ENCODE peak calls at places on chromosome 4, in four cellular contexts. One of them, this sample, is unnamed. For H3K27me3 and H3K36me3, the result is how much of the 10 kb centered on the place peaks cover.

GRCh38 chr4:139595989-139596679 is 40.1 kb upstream of the SETD7 start:
- DNase-seq in A673: peak
- DNase-seq in suprapubic skin: peak
- DNase-seq in neuronal stem cell: no peak
- DNase-seq in this sample: no peak

GRCh38 chr4:26687728-26688127 is 103.8 kb downstream of the TBC1D19 start:
- DNase-seq in suprapubic skin: no peak
- DNase-seq in neuronal stem cell: no peak
- DNase-seq in A673: no peak
- DNase-seq in this sample: no peak

GRCh38 chr4:19187104-19187503 is 1064.6 kb upstream of the SLIT2 start:
- DNase-seq in A673: no peak
- DNase-seq in neuronal stem cell: no peak
- DNase-seq in suprapubic skin: no peak
- DNase-seq in this sample: no peak

GRCh38 chr4:71186566-71187398 is 152.0 kb upstream of the SLC4A4 start:
- DNase-seq in A673: peak
- DNase-seq in suprapubic skin: no peak
- DNase-seq in neuronal stem cell: peak
- DNase-seq in this sample: peak

GRCh38 chr4:84874619-84875018 is 91.9 kb downstream of the WDFY3 start:
- DNase-seq in neuronal stem cell: no peak
- DNase-seq in suprapubic skin: no peak
- DNase-seq in A673: no peak
- DNase-seq in this sample: no peak

GRCh38 chr4:24598025-24598424 is 13.7 kb upstream of the DHX15 start:
- DNase-seq in suprapubic skin: no peak
- DNase-seq in neuronal stem cell: no peak
- DNase-seq in A673: no peak
- DNase-seq in this sample: no peak

GRCh38 chr4:142886566-142886965 is 40.5 kb upstream of the INPP4B start:
- DNase-seq in neuronal stem cell: no peak
- DNase-seq in A673: no peak
- DNase-seq in suprapubic skin: no peak
- DNase-seq in this sample: no peak

GRCh38 chr4:184280104-184280503 is 62.4 kb upstream of the ENPP6 start:
- DNase-seq in suprapubic skin: no peak
- DNase-seq in A673: no peak
- DNase-seq in neuronal stem cell: no peak
- DNase-seq in this sample: no peak

GRCh38 chr4:5751918-5752802 is 41.2 kb downstream of the EVC start:
- DNase-seq in suprapubic skin: no peak
- DNase-seq in A673: peak
- DNase-seq in neuronal stem cell: peak
- DNase-seq in this sample: peak

GRCh38 chr4:123777297-123777859 is 380.8 kb downstream of the SPRY1 start:
- DNase-seq in A673: no peak
- DNase-seq in suprapubic skin: no peak
- DNase-seq in neuronal stem cell: no peak
- DNase-seq in this sample: no peak

GRCh38 chr4:98518555-98519267 is 139.7 kb downstream of the TSPAN5 start:
- DNase-seq in A673: no peak
- DNase-seq in suprapubic skin: no peak
- DNase-seq in neuronal stem cell: no peak
- DNase-seq in this sample: no peak

GRCh38 chr4:182202650-182203049 is 40.6 kb upstream of the TENM3 start:
- DNase-seq in suprapubic skin: no peak
- DNase-seq in neuronal stem cell: no peak
- DNase-seq in A673: no peak
- DNase-seq in this sample: no peak

GRCh38 chr4:172143605-172144314 is 330.6 kb downstream of the GALNTL6 start:
- DNase-seq in neuronal stem cell: no peak
- DNase-seq in suprapubic skin: no peak
- DNase-seq in A673: no peak
- DNase-seq in this sample: no peak

DNA sequence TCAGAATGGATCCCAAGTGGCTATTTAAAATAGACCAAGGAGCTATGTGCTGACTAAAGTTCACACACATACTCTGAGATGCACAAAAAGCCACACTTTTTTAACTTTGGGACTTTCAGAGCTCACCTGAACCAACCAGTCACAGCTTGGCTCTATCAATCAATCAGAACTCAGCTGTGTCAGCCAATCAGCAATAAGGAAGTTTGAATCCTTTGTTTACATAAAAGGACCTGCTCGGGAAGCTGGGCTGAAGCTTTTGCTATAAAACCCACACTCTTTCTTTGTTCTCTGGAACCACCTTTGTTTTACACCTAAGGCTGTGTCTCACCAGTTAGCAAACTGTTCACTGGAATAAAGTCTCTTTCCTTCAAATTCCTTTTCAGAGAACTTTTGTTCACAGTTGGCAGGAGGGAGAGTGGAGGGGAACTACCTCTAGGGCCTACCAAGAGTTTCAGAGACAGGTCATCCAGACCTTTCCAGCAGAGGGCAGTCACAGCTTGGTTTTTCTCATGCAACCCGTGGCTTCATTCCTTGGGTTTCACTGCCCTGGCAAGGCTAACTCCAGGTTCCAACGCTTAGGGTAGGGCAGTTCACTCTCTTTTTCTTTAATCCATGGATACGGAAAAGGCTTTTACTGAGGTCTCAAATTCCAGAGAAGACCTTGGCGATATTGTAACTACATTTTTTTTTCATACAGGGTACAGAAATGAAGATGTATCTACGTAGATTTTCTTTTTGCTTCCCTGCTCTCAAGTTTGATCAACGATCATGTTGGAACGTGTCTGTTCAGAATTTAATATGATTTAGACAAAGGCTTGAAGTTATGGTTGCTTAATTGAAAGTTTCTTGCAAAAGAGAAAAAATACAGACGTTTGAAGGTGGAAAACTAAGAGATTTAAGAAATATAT is 80.7 kb downstream of the GPRIN3 start:
- DNase-seq in A673: peak
- DNase-seq in suprapubic skin: peak
- DNase-seq in neuronal stem cell: peak
- DNase-seq in this sample: peak
- H3K4me3 ChIP-seq in A673: no peak
- H3K4me3 ChIP-seq in suprapubic skin: no peak
- H3K4me3 ChIP-seq in neuronal stem cell: no peak
- H3K4me3 ChIP-seq in this sample: no peak

DNA sequence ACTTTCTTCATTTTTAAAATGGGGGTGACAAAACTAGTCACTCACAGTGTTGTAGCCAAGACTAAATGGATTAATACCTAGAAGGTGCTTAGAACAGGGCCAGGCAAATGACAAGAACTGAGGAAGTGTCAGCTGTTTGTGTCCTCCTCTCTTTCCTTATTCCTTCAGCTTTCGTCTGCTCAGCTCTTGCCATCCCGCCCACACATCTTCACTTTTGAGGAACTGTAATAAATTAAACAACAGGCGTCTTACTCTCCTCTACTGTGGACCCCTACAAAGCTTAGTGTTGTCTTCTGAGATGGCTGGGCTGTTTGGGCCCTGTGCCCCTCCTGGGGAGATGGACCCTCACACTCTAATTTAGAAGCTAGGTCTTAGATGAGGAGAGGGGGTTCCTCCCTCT is 2.7 kb downstream of the HPSE start:
- DNase-seq in A673: no peak
- DNase-seq in suprapubic skin: no peak
- DNase-seq in neuronal stem cell: no peak
- DNase-seq in this sample: no peak
- H3K27me3 ChIP-seq in A673: under half
- H3K27me3 ChIP-seq in suprapubic skin: under half
- H3K27me3 ChIP-seq in neuronal stem cell: under half
- H3K27me3 ChIP-seq in this sample: under half

GRCh38 chr4:76754439-76754838 is 143.5 kb downstream of the SOWAHB start:
- DNase-seq in A673: no peak
- DNase-seq in neuronal stem cell: no peak
- DNase-seq in suprapubic skin: no peak
- DNase-seq in this sample: no peak

GRCh38 chr4:76750716-76751115 is 147.2 kb downstream of the SOWAHB start:
- DNase-seq in A673: no peak
- DNase-seq in suprapubic skin: no peak
- DNase-seq in neuronal stem cell: no peak
- DNase-seq in this sample: no peak

GRCh38 chr4:76751612-76752343 is 146.2 kb downstream of the SOWAHB start:
- DNase-seq in neuronal stem cell: no peak
- DNase-seq in A673: no peak
- DNase-seq in suprapubic skin: no peak
- DNase-seq in this sample: no peak

GRCh38 chr4:76753814-76754213 is 144.1 kb downstream of the SOWAHB start:
- DNase-seq in suprapubic skin: no peak
- DNase-seq in A673: peak
- DNase-seq in neuronal stem cell: no peak
- DNase-seq in this sample: no peak

DNA sequence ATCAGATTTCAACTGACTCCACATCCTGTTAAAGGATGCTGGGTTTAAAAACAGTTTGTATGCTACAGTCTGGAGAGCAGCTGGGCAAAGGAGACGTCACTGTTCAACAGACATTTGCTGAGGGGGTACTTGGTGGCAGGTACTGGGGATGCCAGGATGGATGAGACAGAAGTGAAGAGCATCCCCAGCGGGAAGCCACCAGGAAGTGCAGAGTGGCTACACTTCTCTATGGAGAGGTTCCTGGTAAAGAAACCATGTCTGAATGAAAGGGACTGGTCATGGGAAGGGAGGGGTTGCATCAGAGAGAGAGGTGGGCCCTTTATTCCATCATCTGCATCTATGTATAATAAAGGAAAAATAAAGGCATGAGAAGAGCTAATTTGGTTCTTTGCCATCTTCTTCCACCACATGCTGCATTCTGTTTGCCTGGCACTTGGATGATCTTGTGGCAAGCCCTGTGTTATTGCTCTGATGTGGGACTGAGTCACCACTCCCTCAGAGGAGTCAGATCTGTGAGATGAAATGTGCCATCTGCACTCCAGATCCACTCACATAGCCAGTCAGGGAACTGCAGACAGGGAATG is 144.9 kb downstream of the SOWAHB start:
- DNase-seq in neuronal stem cell: no peak
- DNase-seq in suprapubic skin: no peak
- DNase-seq in A673: peak
- DNase-seq in this sample: no peak
- H3K36me3 ChIP-seq in neuronal stem cell: half or more
- H3K36me3 ChIP-seq in suprapubic skin: under half
- H3K36me3 ChIP-seq in A673: under half
- H3K36me3 ChIP-seq in this sample: under half

DNA sequence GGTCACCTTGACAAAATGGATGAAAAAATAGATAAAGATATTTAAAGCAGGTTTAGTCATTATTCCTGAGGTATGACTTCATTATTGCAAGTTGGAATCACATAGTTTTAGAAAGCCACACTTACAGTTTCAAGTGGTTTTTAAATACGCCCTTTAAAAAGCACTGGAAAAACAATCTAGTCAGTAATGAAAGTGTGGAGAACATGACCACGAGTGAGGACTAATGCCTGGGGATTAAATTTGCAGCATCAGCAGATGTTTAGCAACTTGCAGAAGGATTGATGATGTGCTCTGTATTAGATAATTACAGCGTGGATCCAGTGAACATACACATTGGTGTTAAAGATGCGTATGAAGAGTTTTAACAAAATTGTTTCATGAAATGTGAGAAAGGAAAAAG is 5.9 kb downstream of the SPARCL1 start:
- DNase-seq in A673: no peak
- DNase-seq in neuronal stem cell: no peak
- DNase-seq in suprapubic skin: no peak
- DNase-seq in this sample: no peak
- H3K4me3 ChIP-seq in A673: no peak
- H3K4me3 ChIP-seq in neuronal stem cell: no peak
- H3K4me3 ChIP-seq in suprapubic skin: peak
- H3K4me3 ChIP-seq in this sample: no peak

GRCh38 chr4:13535708-13536361 is 8.5 kb downstream of the NKX3-2 start:
- DNase-seq in neuronal stem cell: no peak
- DNase-seq in suprapubic skin: no peak
- DNase-seq in A673: no peak
- DNase-seq in this sample: peak
- H3K27me3 ChIP-seq in neuronal stem cell: half or more
- H3K27me3 ChIP-seq in suprapubic skin: half or more
- H3K27me3 ChIP-seq in A673: under half
- H3K27me3 ChIP-seq in this sample: half or more

GRCh38 chr4:17500574-17500973 is 11.3 kb downstream of the QDPR start:
- DNase-seq in suprapubic skin: no peak
- DNase-seq in A673: no peak
- DNase-seq in neuronal stem cell: no peak
- DNase-seq in this sample: no peak
- H3K36me3 ChIP-seq in suprapubic skin: under half
- H3K36me3 ChIP-seq in A673: under half
- H3K36me3 ChIP-seq in neuronal stem cell: half or more
- H3K36me3 ChIP-seq in this sample: under half